ENCODE peak calls at places on chromosomes 3 and 15, in eight cellular contexts. One of them, this sample, is unnamed. For H3K27me3, the result is how much of the 10 kb centered on the place peaks cover.

GRCh38 chr3:115830764-115831395 is 207.6 kb downstream of the GAP43 start:
- DNase-seq in dorsolateral prefrontal cortex: no peak
- DNase-seq in hepatocyte: no peak
- DNase-seq in adrenal gland: no peak
- DNase-seq in brain microvascular endothelial cell: no peak
- DNase-seq in uterus: no peak
- DNase-seq in CD4-positive, alpha-beta memory T cell: no peak
- DNase-seq in left ventricle myocardium inferior: no peak
- DNase-seq in this sample: no peak

GRCh38 chr3:71006810-71007785 is 576.4 kb downstream of the FOXP1 start:
- DNase-seq in CD4-positive, alpha-beta memory T cell: peak
- DNase-seq in uterus: no peak
- DNase-seq in dorsolateral prefrontal cortex: no peak
- DNase-seq in brain microvascular endothelial cell: no peak
- DNase-seq in left ventricle myocardium inferior: no peak
- DNase-seq in hepatocyte: peak
- DNase-seq in adrenal gland: no peak
- DNase-seq in this sample: peak

GRCh38 chr3:126100688-126101301 is 16.9 kb upstream of the SLC41A3 start:
- DNase-seq in brain microvascular endothelial cell: no peak
- DNase-seq in hepatocyte: no peak
- DNase-seq in adrenal gland: peak
- DNase-seq in CD4-positive, alpha-beta memory T cell: no peak
- DNase-seq in dorsolateral prefrontal cortex: no peak
- DNase-seq in uterus: no peak
- DNase-seq in left ventricle myocardium inferior: no peak
- DNase-seq in this sample: no peak

GRCh38 chr3:194212869-194213320 is 76.9 kb downstream of the HES1 start:
- DNase-seq in adrenal gland: no peak
- DNase-seq in hepatocyte: no peak
- DNase-seq in uterus: no peak
- DNase-seq in dorsolateral prefrontal cortex: no peak
- DNase-seq in brain microvascular endothelial cell: no peak
- DNase-seq in CD4-positive, alpha-beta memory T cell: no peak
- DNase-seq in left ventricle myocardium inferior: no peak
- DNase-seq in this sample: no peak

GRCh38 chr3:195035345-195036202 is 235.4 kb downstream of the XXYLT1 start:
- DNase-seq in left ventricle myocardium inferior: no peak
- DNase-seq in dorsolateral prefrontal cortex: no peak
- DNase-seq in adrenal gland: peak
- DNase-seq in uterus: no peak
- DNase-seq in hepatocyte: no peak
- DNase-seq in CD4-positive, alpha-beta memory T cell: no peak
- DNase-seq in brain microvascular endothelial cell: no peak
- DNase-seq in this sample: no peak

GRCh38 chr15:39919740-39920509 is at the start of gene GPR176:
- DNase-seq in uterus: peak
- DNase-seq in left ventricle myocardium inferior: peak
- DNase-seq in CD4-positive, alpha-beta memory T cell: peak
- DNase-seq in hepatocyte: peak
- DNase-seq in adrenal gland: peak
- DNase-seq in brain microvascular endothelial cell: peak
- DNase-seq in dorsolateral prefrontal cortex: peak
- DNase-seq in this sample: peak

GRCh38 chr3:18429021-18429745 is 4.0 kb upstream of the SATB1 start:
- DNase-seq in CD4-positive, alpha-beta memory T cell: no peak
- DNase-seq in left ventricle myocardium inferior: no peak
- DNase-seq in brain microvascular endothelial cell: no peak
- DNase-seq in hepatocyte: no peak
- DNase-seq in adrenal gland: no peak
- DNase-seq in dorsolateral prefrontal cortex: no peak
- DNase-seq in uterus: no peak
- DNase-seq in this sample: no peak

GRCh38 chr3:69250014-69250413 is 127.6 kb upstream of the LMOD3 start:
- DNase-seq in left ventricle myocardium inferior: no peak
- DNase-seq in brain microvascular endothelial cell: no peak
- DNase-seq in CD4-positive, alpha-beta memory T cell: peak
- DNase-seq in uterus: no peak
- DNase-seq in hepatocyte: peak
- DNase-seq in adrenal gland: no peak
- DNase-seq in dorsolateral prefrontal cortex: no peak
- DNase-seq in this sample: peak

GRCh38 chr3:16928386-16929132 is 43.8 kb downstream of the PLCL2 start:
- DNase-seq in dorsolateral prefrontal cortex: no peak
- DNase-seq in CD4-positive, alpha-beta memory T cell: no peak
- DNase-seq in hepatocyte: no peak
- DNase-seq in brain microvascular endothelial cell: no peak
- DNase-seq in uterus: no peak
- DNase-seq in left ventricle myocardium inferior: no peak
- DNase-seq in adrenal gland: no peak
- DNase-seq in this sample: no peak

GRCh38 chr3:114155370-114155821 is 23.5 kb downstream of the DRD3 start:
- DNase-seq in left ventricle myocardium inferior: peak
- DNase-seq in dorsolateral prefrontal cortex: no peak
- DNase-seq in uterus: no peak
- DNase-seq in CD4-positive, alpha-beta memory T cell: no peak
- DNase-seq in brain microvascular endothelial cell: peak
- DNase-seq in adrenal gland: peak
- DNase-seq in hepatocyte: peak
- DNase-seq in this sample: no peak

GRCh38 chr3:37608061-37608702 is 253.5 kb upstream of the CTDSPL start:
- DNase-seq in brain microvascular endothelial cell: no peak
- DNase-seq in CD4-positive, alpha-beta memory T cell: no peak
- DNase-seq in dorsolateral prefrontal cortex: no peak
- DNase-seq in uterus: no peak
- DNase-seq in hepatocyte: peak
- DNase-seq in left ventricle myocardium inferior: no peak
- DNase-seq in adrenal gland: peak
- DNase-seq in this sample: no peak

GRCh38 chr3:99866167-99866810 is 48.6 kb downstream of the CMSS1 start:
- DNase-seq in brain microvascular endothelial cell: peak
- DNase-seq in CD4-positive, alpha-beta memory T cell: no peak
- DNase-seq in hepatocyte: no peak
- DNase-seq in dorsolateral prefrontal cortex: no peak
- DNase-seq in adrenal gland: no peak
- DNase-seq in left ventricle myocardium inferior: no peak
- DNase-seq in uterus: no peak
- DNase-seq in this sample: no peak

GRCh38 chr15:100765458-100766224 is 114.0 kb upstream of the ALDH1A3 start:
- DNase-seq in uterus: peak
- DNase-seq in adrenal gland: peak
- DNase-seq in brain microvascular endothelial cell: no peak
- DNase-seq in CD4-positive, alpha-beta memory T cell: no peak
- DNase-seq in dorsolateral prefrontal cortex: peak
- DNase-seq in hepatocyte: no peak
- DNase-seq in left ventricle myocardium inferior: no peak
- DNase-seq in this sample: no peak

GRCh38 chr3:101148001-101148400 is 154.8 kb upstream of the ABI3BP start:
- DNase-seq in uterus: no peak
- DNase-seq in left ventricle myocardium inferior: no peak
- DNase-seq in CD4-positive, alpha-beta memory T cell: no peak
- DNase-seq in dorsolateral prefrontal cortex: no peak
- DNase-seq in adrenal gland: no peak
- DNase-seq in hepatocyte: no peak
- DNase-seq in brain microvascular endothelial cell: no peak
- DNase-seq in this sample: no peak

GRCh38 chr3:110198717-110199587 is 861.6 kb upstream of the DPPA4 start:
- DNase-seq in hepatocyte: no peak
- DNase-seq in brain microvascular endothelial cell: no peak
- DNase-seq in dorsolateral prefrontal cortex: no peak
- DNase-seq in uterus: no peak
- DNase-seq in CD4-positive, alpha-beta memory T cell: no peak
- DNase-seq in left ventricle myocardium inferior: no peak
- DNase-seq in adrenal gland: peak
- DNase-seq in this sample: peak

GRCh38 chr3:170599995-170600624 is 14.2 kb upstream of the SLC7A14 start:
- DNase-seq in uterus: no peak
- DNase-seq in dorsolateral prefrontal cortex: no peak
- DNase-seq in adrenal gland: no peak
- DNase-seq in hepatocyte: no peak
- DNase-seq in brain microvascular endothelial cell: no peak
- DNase-seq in left ventricle myocardium inferior: no peak
- DNase-seq in CD4-positive, alpha-beta memory T cell: no peak
- DNase-seq in this sample: no peak

GRCh38 chr3:170594528-170594927 is 8.7 kb upstream of the SLC7A14 start:
- DNase-seq in brain microvascular endothelial cell: no peak
- DNase-seq in left ventricle myocardium inferior: no peak
- DNase-seq in adrenal gland: no peak
- DNase-seq in dorsolateral prefrontal cortex: no peak
- DNase-seq in hepatocyte: no peak
- DNase-seq in CD4-positive, alpha-beta memory T cell: no peak
- DNase-seq in uterus: no peak
- DNase-seq in this sample: no peak

GRCh38 chr3:170598091-170598502 is 12.2 kb upstream of the SLC7A14 start:
- DNase-seq in brain microvascular endothelial cell: no peak
- DNase-seq in adrenal gland: no peak
- DNase-seq in dorsolateral prefrontal cortex: no peak
- DNase-seq in left ventricle myocardium inferior: no peak
- DNase-seq in uterus: no peak
- DNase-seq in hepatocyte: peak
- DNase-seq in CD4-positive, alpha-beta memory T cell: no peak
- DNase-seq in this sample: no peak

GRCh38 chr3:170602556-170602955 is 16.7 kb upstream of the SLC7A14 start:
- DNase-seq in adrenal gland: no peak
- DNase-seq in brain microvascular endothelial cell: no peak
- DNase-seq in left ventricle myocardium inferior: no peak
- DNase-seq in CD4-positive, alpha-beta memory T cell: no peak
- DNase-seq in uterus: no peak
- DNase-seq in dorsolateral prefrontal cortex: no peak
- DNase-seq in hepatocyte: no peak
- DNase-seq in this sample: no peak

DNA sequence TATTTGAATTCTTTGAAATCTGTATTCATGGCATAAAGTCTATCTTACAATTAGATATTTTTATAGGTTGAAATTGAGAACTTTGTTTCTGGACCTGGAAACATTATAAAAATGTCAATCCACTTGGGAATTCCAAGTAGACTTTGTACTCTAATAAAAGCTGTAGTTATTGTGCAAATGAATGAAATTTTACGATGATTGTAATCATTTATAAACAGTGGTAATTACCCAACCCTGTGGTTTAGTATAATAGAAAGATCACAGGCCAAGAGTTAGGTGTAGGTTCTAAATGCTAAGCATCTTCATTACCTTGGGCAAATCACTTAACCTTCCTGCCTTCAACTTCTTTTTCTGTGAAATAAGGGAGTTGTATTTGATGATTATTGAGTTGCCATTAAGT is 13.2 kb upstream of the SLC7A14 start:
- DNase-seq in uterus: no peak
- DNase-seq in dorsolateral prefrontal cortex: no peak
- DNase-seq in brain microvascular endothelial cell: no peak
- DNase-seq in left ventricle myocardium inferior: no peak
- DNase-seq in hepatocyte: no peak
- DNase-seq in adrenal gland: no peak
- DNase-seq in CD4-positive, alpha-beta memory T cell: no peak
- DNase-seq in this sample: no peak
- H3K27me3 ChIP-seq in uterus: under half
- H3K27me3 ChIP-seq in dorsolateral prefrontal cortex: under half
- H3K27me3 ChIP-seq in brain microvascular endothelial cell: under half
- H3K27me3 ChIP-seq in left ventricle myocardium inferior: under half
- H3K27me3 ChIP-seq in hepatocyte: under half
- H3K27me3 ChIP-seq in adrenal gland: under half
- H3K27me3 ChIP-seq in CD4-positive, alpha-beta memory T cell: under half
- H3K27me3 ChIP-seq in this sample: under half

GRCh38 chr3:46575577-46576222 is 9.6 kb upstream of the LRRC2 start:
- DNase-seq in left ventricle myocardium inferior: no peak
- DNase-seq in hepatocyte: no peak
- DNase-seq in uterus: no peak
- DNase-seq in dorsolateral prefrontal cortex: no peak
- DNase-seq in CD4-positive, alpha-beta memory T cell: no peak
- DNase-seq in adrenal gland: no peak
- DNase-seq in brain microvascular endothelial cell: no peak
- DNase-seq in this sample: no peak

GRCh38 chr3:46578973-46579755 is 13.1 kb upstream of the LRRC2 start:
- DNase-seq in uterus: no peak
- DNase-seq in dorsolateral prefrontal cortex: no peak
- DNase-seq in hepatocyte: no peak
- DNase-seq in adrenal gland: no peak
- DNase-seq in CD4-positive, alpha-beta memory T cell: no peak
- DNase-seq in left ventricle myocardium inferior: no peak
- DNase-seq in brain microvascular endothelial cell: no peak
- DNase-seq in this sample: no peak

GRCh38 chr3:46574881-46575576 is 8.9 kb upstream of the LRRC2 start:
- DNase-seq in dorsolateral prefrontal cortex: no peak
- DNase-seq in left ventricle myocardium inferior: no peak
- DNase-seq in uterus: no peak
- DNase-seq in CD4-positive, alpha-beta memory T cell: no peak
- DNase-seq in adrenal gland: no peak
- DNase-seq in brain microvascular endothelial cell: no peak
- DNase-seq in hepatocyte: no peak
- DNase-seq in this sample: no peak

GRCh38 chr3:46576386-46576785 is 10.3 kb upstream of the LRRC2 start:
- DNase-seq in uterus: no peak
- DNase-seq in adrenal gland: no peak
- DNase-seq in brain microvascular endothelial cell: no peak
- DNase-seq in dorsolateral prefrontal cortex: no peak
- DNase-seq in left ventricle myocardium inferior: no peak
- DNase-seq in CD4-positive, alpha-beta memory T cell: no peak
- DNase-seq in hepatocyte: no peak
- DNase-seq in this sample: no peak

DNA sequence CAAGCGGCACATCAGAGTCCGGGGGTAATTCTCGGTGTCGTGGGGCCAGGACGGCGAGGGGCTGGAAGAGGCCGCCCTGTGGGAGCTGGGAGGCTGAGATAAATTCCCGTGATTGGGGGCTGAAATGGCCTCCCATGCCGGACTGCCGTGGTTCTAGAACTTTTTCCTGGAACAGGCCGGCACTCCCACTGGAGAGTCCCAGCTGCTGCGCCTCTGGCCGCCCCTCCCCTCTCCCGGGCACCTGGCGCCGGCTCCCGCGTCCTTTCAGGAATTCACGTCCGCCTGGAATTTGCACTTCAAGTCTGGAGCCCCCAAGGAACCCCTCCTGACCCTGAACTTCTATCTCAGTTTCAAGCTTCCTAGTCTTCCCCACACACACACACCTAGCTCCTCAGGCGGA is 10.8 kb upstream of the LRRC2 start:
- DNase-seq in CD4-positive, alpha-beta memory T cell: no peak
- DNase-seq in brain microvascular endothelial cell: no peak
- DNase-seq in uterus: no peak
- DNase-seq in hepatocyte: peak
- DNase-seq in left ventricle myocardium inferior: no peak
- DNase-seq in dorsolateral prefrontal cortex: no peak
- DNase-seq in adrenal gland: no peak
- DNase-seq in this sample: no peak
- H3K27me3 ChIP-seq in CD4-positive, alpha-beta memory T cell: under half
- H3K27me3 ChIP-seq in brain microvascular endothelial cell: under half
- H3K27me3 ChIP-seq in uterus: under half
- H3K27me3 ChIP-seq in hepatocyte: under half
- H3K27me3 ChIP-seq in left ventricle myocardium inferior: under half
- H3K27me3 ChIP-seq in dorsolateral prefrontal cortex: under half
- H3K27me3 ChIP-seq in adrenal gland: under half
- H3K27me3 ChIP-seq in this sample: under half

GRCh38 chr3:24520101-24520495 is 25.4 kb upstream of the THRB start:
- DNase-seq in dorsolateral prefrontal cortex: no peak
- DNase-seq in adrenal gland: no peak
- DNase-seq in brain microvascular endothelial cell: no peak
- DNase-seq in CD4-positive, alpha-beta memory T cell: no peak
- DNase-seq in left ventricle myocardium inferior: no peak
- DNase-seq in uterus: no peak
- DNase-seq in hepatocyte: no peak
- DNase-seq in this sample: no peak
- H3K27me3 ChIP-seq in dorsolateral prefrontal cortex: under half
- H3K27me3 ChIP-seq in adrenal gland: under half
- H3K27me3 ChIP-seq in brain microvascular endothelial cell: under half
- H3K27me3 ChIP-seq in CD4-positive, alpha-beta memory T cell: under half
- H3K27me3 ChIP-seq in left ventricle myocardium inferior: under half
- H3K27me3 ChIP-seq in uterus: under half
- H3K27me3 ChIP-seq in hepatocyte: under half
- H3K27me3 ChIP-seq in this sample: under half

GRCh38 chr15:77533986-77534385 is 98.7 kb downstream of the LINGO1 start:
- DNase-seq in uterus: no peak
- DNase-seq in CD4-positive, alpha-beta memory T cell: no peak
- DNase-seq in adrenal gland: no peak
- DNase-seq in dorsolateral prefrontal cortex: no peak
- DNase-seq in left ventricle myocardium inferior: no peak
- DNase-seq in hepatocyte: no peak
- DNase-seq in brain microvascular endothelial cell: no peak
- DNase-seq in this sample: no peak
- H3K27me3 ChIP-seq in uterus: under half
- H3K27me3 ChIP-seq in CD4-positive, alpha-beta memory T cell: under half
- H3K27me3 ChIP-seq in adrenal gland: under half
- H3K27me3 ChIP-seq in dorsolateral prefrontal cortex: under half
- H3K27me3 ChIP-seq in left ventricle myocardium inferior: under half
- H3K27me3 ChIP-seq in hepatocyte: under half
- H3K27me3 ChIP-seq in brain microvascular endothelial cell: under half
- H3K27me3 ChIP-seq in this sample: under half